ENCODE peak calls at places on chromosomes 11 and 22, in seven cellular contexts. M is AG09319, F is GM06990, I is cardiac fibroblast, Z is GM13977, W is progenitor cell of endocrine pancreas, N is endothelial cell of umbilical vein. S is an unnamed sample.

GRCh38 chr11:2940166-2940929 is 11.1 kb upstream of the PHLDA2 start:
- DNase-seq in W (no peak), M (no peak), I (peak), F (no peak), N (no peak), Z (no peak), S (no peak)

GRCh38 chr11:10268746-10269487 is 25.1 kb downstream of the SBF2 start:
- DNase-seq in I (peak), Z (no peak), M (no peak), F (no peak), W (no peak), N (no peak), S (no peak)

GRCh38 chr11:126282361-126282741 is 542 bp upstream of the TIRAP start:
- DNase-seq in N (no peak), Z (peak), I (peak), W (peak), M (no peak), F (peak), S (no peak)

GRCh38 chr11:71437399-71437798 is 10.8 kb downstream of the DHCR7 start:
- DNase-seq in M (no peak), Z (no peak), I (no peak), N (no peak), W (no peak), F (no peak), S (no peak)

GRCh38 chr22:41289681-41290080 is 3.7 kb upstream of the RANGAP1 start:
- DNase-seq in Z (no peak), W (no peak), I (peak), M (no peak), F (no peak), N (no peak), S (no peak)

GRCh38 chr11:20647976-20648565 is 21.3 kb upstream of the NELL1 start:
- DNase-seq in Z (peak), M (peak), I (peak), N (peak), W (peak), F (no peak), S (no peak)

GRCh38 chr11:70454197-70454767 is 56.0 kb downstream of the CTTN start:
- DNase-seq in M (no peak), F (peak), W (no peak), I (no peak), Z (peak), N (no peak), S (no peak)

GRCh38 chr11:85784480-85784879 is 26.5 kb downstream of the SYTL2 start:
- DNase-seq in Z (no peak), M (no peak), W (no peak), N (no peak), I (no peak), F (no peak), S (no peak)

GRCh38 chr11:3186166-3186953 is 21.2 kb upstream of the OSBPL5 start:
- DNase-seq in F (no peak), N (no peak), Z (no peak), I (no peak), M (no peak), W (no peak), S (no peak)

GRCh38 chr22:39179401-39179827 is 26.9 kb upstream of the CBX7 start:
- DNase-seq in M (no peak), F (no peak), N (no peak), Z (no peak), I (no peak), W (no peak), S (no peak)

GRCh38 chr22:28051787-28052356 is 132.8 kb upstream of the PITPNB start:
- DNase-seq in F (no peak), W (peak), M (peak), I (peak), Z (no peak), N (peak), S (no peak)

GRCh38 chr11:57336111-57336666 is 497 bp upstream of the SSRP1 start:
- DNase-seq in I (no peak), F (no peak), M (no peak), Z (no peak), W (no peak), N (no peak), S (no peak)

GRCh38 chr22:42960146-42960509 is 54.8 kb downstream of the PACSIN2 start:
- DNase-seq in N (no peak), W (no peak), I (peak), Z (no peak), M (no peak), F (no peak), S (no peak)

GRCh38 chr11:61888043-61888442 is 3.3 kb downstream of the FADS3 start:
- DNase-seq in M (peak), W (no peak), I (peak), Z (no peak), N (peak), F (no peak), S (no peak)

GRCh38 chr11:106021181-106021966 is 666 bp downstream of the MSANTD4 start:
- DNase-seq in W (no peak), M (no peak), I (peak), F (no peak), Z (no peak), N (no peak), S (no peak)

GRCh38 chr11:60915250-60915914 is 1.4 kb downstream of the TMEM109 start:
- DNase-seq in N (peak), I (peak), F (peak), W (no peak), Z (peak), M (no peak), S (no peak)

GRCh38 chr11:87604350-87604749 is 566.6 kb downstream of the TMEM135 start:
- DNase-seq in F (no peak), N (no peak), M (no peak), W (no peak), I (no peak), Z (no peak), S (no peak)

GRCh38 chr11:120520091-120520822 is 8.7 kb downstream of the GRIK4 start:
- DNase-seq in N (no peak), M (no peak), Z (no peak), I (no peak), F (no peak), W (no peak), S (no peak)

GRCh38 chr22:40728731-40729189 is 49.5 kb downstream of the MCHR1 start:
- DNase-seq in N (no peak), Z (no peak), F (no peak), M (no peak), W (no peak), I (no peak), S (no peak)

GRCh38 chr11:14774738-14775137 is 117.3 kb downstream of the CYP2R1 start:
- DNase-seq in I (peak), Z (no peak), N (no peak), M (no peak), F (no peak), W (no peak), S (no peak)

GRCh38 chr22:33302049-33302545 is 243.9 kb upstream of the SYN3 start:
- DNase-seq in W (peak), F (peak), M (peak), Z (peak), N (peak), I (peak), S (peak)

GRCh38 chr11:2123628-2123960 is 15.6 kb downstream of the IGF2 start:
- DNase-seq in F (no peak), M (no peak), W (peak), I (no peak), N (no peak), Z (no peak), S (no peak)

GRCh38 chr11:17989306-17989705 is 23.5 kb downstream of the SERGEF start:
- DNase-seq in I (no peak), M (no peak), W (no peak), Z (no peak), N (no peak), F (no peak), S (no peak)

GRCh38 chr11:45592581-45592980 is 72.8 kb downstream of the CHST1 start:
- DNase-seq in N (no peak), M (no peak), F (no peak), Z (no peak), W (no peak), I (no peak), S (no peak)

GRCh38 chr11:31725176-31725575 is 85.9 kb downstream of the PAX6 start:
- DNase-seq in F (no peak), I (peak), Z (no peak), M (no peak), W (no peak), N (no peak), S (no peak)

GRCh38 chr22:37703906-37704305 is 7.1 kb downstream of the TRIOBP start:
- DNase-seq in N (no peak), I (peak), W (no peak), F (no peak), Z (no peak), M (no peak), S (no peak)

GRCh38 chr22:37708580-37709444 is 12.0 kb downstream of the TRIOBP start:
- DNase-seq in Z (no peak), N (no peak), F (no peak), M (no peak), I (no peak), W (no peak), S (no peak)

GRCh38 chr22:37704645-37705044 is 7.8 kb downstream of the TRIOBP start:
- DNase-seq in I (no peak), Z (no peak), F (no peak), N (no peak), W (no peak), M (no peak), S (no peak)

GRCh38 chr22:37701121-37701786 is 4.4 kb downstream of the TRIOBP start:
- DNase-seq in N (peak), Z (no peak), W (no peak), F (no peak), I (peak), M (no peak), S (no peak)

GRCh38 chr22:37705205-37705604 is 8.4 kb downstream of the TRIOBP start:
- DNase-seq in F (no peak), Z (no peak), W (no peak), I (no peak), M (no peak), N (no peak), S (no peak)
- TF ChIP-seq CTCF in F (no peak), Z (no peak), W (no peak), I (no peak), M (no peak), N (no peak), S (no peak)

DNA sequence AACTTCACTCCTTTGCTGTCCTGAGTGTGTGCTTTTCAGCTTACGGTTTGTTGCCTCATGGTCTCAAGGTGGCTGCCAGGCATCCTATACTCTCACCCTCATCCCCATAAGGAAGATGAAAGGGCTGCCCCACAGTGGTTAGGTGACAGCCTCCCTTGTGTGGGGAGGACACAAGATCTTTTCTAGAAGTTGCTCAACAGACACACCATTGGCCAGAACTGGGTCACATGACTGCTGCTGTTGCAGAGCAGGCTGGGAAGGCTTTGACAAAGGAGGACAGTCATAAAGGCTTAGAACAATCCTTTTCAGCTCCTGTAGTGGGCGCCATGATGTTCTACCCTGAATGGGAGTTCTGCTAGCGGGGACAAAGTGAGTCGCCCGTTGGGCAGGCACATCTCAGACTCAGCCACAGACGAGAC is 69.7 kb upstream of the RASD2 start:
- DNase-seq in I (peak), N (peak), M (no peak), F (no peak), Z (no peak), W (no peak), S (no peak)
- TF ChIP-seq CTCF in I (no peak), N (no peak), M (no peak), F (no peak), Z (no peak), W (no peak), S (no peak)

GRCh38 chr22:29156507-29156906 is 49.2 kb upstream of the EMID1 start:
- DNase-seq in N (no peak), I (no peak), Z (no peak), F (no peak), M (no peak), W (no peak), S (no peak)
- TF ChIP-seq CTCF in N (no peak), I (peak), Z (peak), F (peak), M (peak), W (no peak), S (no peak)

GRCh38 chr22:21964918-21965484 is 12.4 kb upstream of the PPM1F start:
- DNase-seq in W (no peak), M (no peak), F (no peak), I (no peak), Z (no peak), N (no peak), S (no peak)
- TF ChIP-seq CTCF in W (no peak), M (no peak), F (no peak), I (no peak), Z (no peak), N (no peak), S (no peak)

DNA sequence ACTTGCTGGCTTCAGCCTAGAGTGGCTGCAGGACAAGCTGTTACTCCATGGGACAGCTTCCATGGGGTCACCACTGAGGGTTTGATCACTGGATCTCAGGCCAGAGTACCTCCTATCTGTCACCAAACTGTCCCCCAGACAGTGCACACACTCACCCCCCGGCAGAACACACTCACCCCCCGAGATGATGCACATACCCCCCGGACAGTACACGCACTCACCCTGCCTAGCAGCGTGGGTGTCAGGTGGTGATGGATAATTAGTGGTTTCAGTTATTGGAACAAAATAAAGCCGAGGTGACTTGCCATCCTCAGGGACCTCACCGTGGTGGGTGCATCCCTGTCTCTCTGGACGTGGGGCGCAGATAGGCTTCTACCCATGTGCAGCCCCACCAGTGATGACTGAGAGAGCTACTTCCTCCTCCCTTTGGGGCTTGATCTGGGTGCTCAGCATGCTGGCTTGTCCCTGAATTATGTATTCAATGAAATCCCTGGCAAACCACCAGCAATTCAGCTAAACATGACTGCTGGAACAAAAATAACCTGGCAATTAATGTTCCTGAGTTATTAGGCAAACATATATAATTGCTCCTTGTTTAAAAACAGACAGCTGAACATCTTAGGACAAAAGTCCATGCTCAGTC is 18.9 kb downstream of the TANGO2 start:
- DNase-seq in Z (no peak), W (no peak), M (no peak), F (no peak), I (no peak), N (no peak), S (no peak)
- TF ChIP-seq CTCF in Z (no peak), W (no peak), M (no peak), F (no peak), I (no peak), N (no peak), S (no peak)

S was measured in type B pancreatic cell.